ENCODE peak calls at places on chromosome 16, in six cellular contexts. U, R, K, T, O and B are unnamed samples.

GRCh38 chr16:57618306-57619132 is 9.9 kb upstream of the ADGRG1 start:
- DNase-seq in U (no peak), R (no peak), K (no peak), T (no peak), O (no peak), B (no peak)

GRCh38 chr16:49022351-49022963 is 259.2 kb downstream of the CBLN1 start:
- DNase-seq in U (no peak), R (no peak), K (no peak), T (no peak), O (no peak), B (no peak)

GRCh38 chr16:53094013-53094630 is 39.3 kb downstream of the CHD9 start:
- DNase-seq in U (no peak), R (no peak), K (no peak), T (no peak), O (no peak), B (no peak)

GRCh38 chr16:21336231-21336630 is 58.1 kb upstream of the CRYM start:
- DNase-seq in U (no peak), R (no peak), K (no peak), T (no peak), O (no peak), B (no peak)

GRCh38 chr16:53084141-53084541 is 29.4 kb downstream of the CHD9 start:
- DNase-seq in U (no peak), R (no peak), K (no peak), T (no peak), O (no peak), B (no peak)

GRCh38 chr16:64470916-64471315 is 650.9 kb downstream of the CDH11 start:
- DNase-seq in U (no peak), R (no peak), K (no peak), T (no peak), O (no peak), B (no peak)

GRCh38 chr16:50396770-50397525 is 28.2 kb upstream of the BRD7 start:
- DNase-seq in U (no peak), R (no peak), K (peak; percentile 17), T (no peak), O (no peak), B (no peak)

GRCh38 chr16:29820730-29821662 is 734 bp downstream of the MVP start:
- DNase-seq in U (no peak), R (no peak), K (peak; percentile 72), T (no peak), O (peak; percentile 42), B (no peak)

GRCh38 chr16:4200000-4200780 is 41.7 kb downstream of the SRL start:
- DNase-seq in U (no peak), R (peak; percentile 83), K (peak; percentile 64), T (peak; percentile 23), O (no peak), B (no peak)

GRCh38 chr16:88479795-88480760 is 27.0 kb downstream of the ZFPM1 start:
- DNase-seq in U (no peak), R (no peak), K (peak; percentile 65), T (no peak), O (no peak), B (no peak)

GRCh38 chr16:67448580-67448979 is 17.7 kb downstream of the HSD11B2 start:
- DNase-seq in U (no peak), R (no peak), K (no peak), T (no peak), O (no peak), B (no peak)

GRCh38 chr16:8194795-8195194 is 395.5 kb downstream of the TMEM114 start:
- DNase-seq in U (no peak), R (peak; percentile 51), K (no peak), T (no peak), O (no peak), B (no peak)

GRCh38 chr16:1527836-1528811 is 5.3 kb upstream of the TMEM204 start:
- DNase-seq in U (no peak), R (no peak), K (no peak), T (no peak), O (no peak), B (no peak)

GRCh38 chr16:1790611-1791255 is 2.8 kb downstream of the IGFALS start:
- DNase-seq in U (no peak), R (no peak), K (no peak), T (no peak), O (no peak), B (no peak)

GRCh38 chr16:15643453-15644305 is 725 bp upstream of the MARF1 start:
- DNase-seq in U (no peak), R (peak; percentile 53), K (peak; percentile 37), T (no peak), O (no peak), B (no peak)

GRCh38 chr16:23949630-23950290 is 114.0 kb downstream of the PRKCB start:
- DNase-seq in U (peak; percentile 35), R (no peak), K (peak; percentile 89), T (no peak), O (peak; percentile 26), B (peak; percentile 67)